ENCODE peak calls at places on chromosomes 11 and 22, in six cellular contexts. U, L, E, O, D and B are unnamed samples.

GRCh38 chr11:63534895-63535461 is 1.6 kb upstream of the PLAAT4 start:
- DNase-seq in E (no peak), O (no peak), U (no peak), D (no peak), L (no peak), B (peak)

GRCh38 chr11:16474659-16475058 is 118.3 kb upstream of the SOX6 start:
- DNase-seq in O (no peak), E (no peak), L (no peak), U (no peak), D (no peak), B (no peak)

GRCh38 chr11:47511927-47512326 is 41.0 kb downstream of the CELF1 start:
- DNase-seq in U (no peak), D (no peak), L (no peak), E (no peak), O (no peak), B (no peak)

GRCh38 chr11:87322570-87322969 is 284.8 kb downstream of the TMEM135 start:
- DNase-seq in E (no peak), O (no peak), U (no peak), D (no peak), L (no peak), B (no peak)

GRCh38 chr11:88596786-88597185 is 259.2 kb upstream of the CTSC start:
- DNase-seq in D (no peak), E (no peak), O (no peak), L (no peak), U (no peak), B (no peak)

GRCh38 chr11:94130589-94131362 is 2.1 kb downstream of the PANX1 start:
- DNase-seq in O (peak), D (no peak), U (peak), E (no peak), L (no peak), B (peak)

GRCh38 chr11:17558025-17558780 is 11.1 kb downstream of the OTOG start:
- DNase-seq in O (no peak), U (no peak), L (no peak), E (no peak), D (no peak), B (no peak)

GRCh38 chr11:134045799-134046635 is 22.9 kb upstream of the JAM3 start:
- DNase-seq in L (no peak), O (no peak), E (no peak), U (no peak), D (no peak), B (no peak)

GRCh38 chr11:47204633-47204989 is 10.2 kb upstream of the DDB2 start:
- DNase-seq in U (peak), E (peak), O (peak), D (no peak), L (no peak), B (peak)

GRCh38 chr11:3043315-3043871 is 13.8 kb downstream of the CARS1 start:
- DNase-seq in O (peak), E (no peak), L (no peak), D (no peak), U (peak), B (peak)

GRCh38 chr22:46934746-46935491 is 172.5 kb downstream of the TBC1D22A start:
- DNase-seq in E (peak), L (no peak), O (peak), D (no peak), U (peak), B (peak)

GRCh38 chr11:46675288-46675851 is 25.0 kb downstream of the ARHGAP1 start:
- DNase-seq in E (peak), D (no peak), U (peak), O (peak), L (no peak), B (peak)

GRCh38 chr11:121426476-121427454 is 25.3 kb upstream of the SORL1 start:
- DNase-seq in O (no peak), E (no peak), D (peak), L (no peak), U (no peak), B (peak)

GRCh38 chr11:12746593-12747097 is 72.4 kb downstream of the TEAD1 start:
- DNase-seq in O (peak), U (peak), D (peak), L (no peak), E (peak), B (peak)

GRCh38 chr11:48040830-48041444 is 60.6 kb downstream of the PTPRJ start:
- DNase-seq in D (no peak), L (no peak), O (no peak), U (no peak), E (no peak), B (no peak)